ENCODE peak calls at places on chromosomes 7 and 10, in five cellular contexts. One of them, this sample, is unnamed.

GRCh38 chr7:129489491-129489890 is 12.8 kb upstream of the SMKR1 start:
- DNase-seq in cardiac fibroblast: peak; percentile 97
- DNase-seq in upper lobe of right lung: no peak
- DNase-seq in spleen: no peak
- DNase-seq in fibroblast of the aortic adventitia: peak; percentile 99
- DNase-seq in this sample: peak; percentile 80

GRCh38 chr7:132654150-132654549 is 77.9 kb upstream of the PLXNA4 start:
- DNase-seq in cardiac fibroblast: peak; percentile 17
- DNase-seq in fibroblast of the aortic adventitia: peak; percentile 12
- DNase-seq in spleen: no peak
- DNase-seq in upper lobe of right lung: no peak
- DNase-seq in this sample: peak; percentile 20

GRCh38 chr7:79245623-79246249 is 207.7 kb downstream of the MAGI2 start:
- DNase-seq in fibroblast of the aortic adventitia: no peak
- DNase-seq in spleen: no peak
- DNase-seq in cardiac fibroblast: no peak
- DNase-seq in upper lobe of right lung: no peak
- DNase-seq in this sample: no peak

GRCh38 chr10:29119374-29119773 is 169.5 kb upstream of the LYZL1 start:
- DNase-seq in spleen: no peak
- DNase-seq in fibroblast of the aortic adventitia: no peak
- DNase-seq in upper lobe of right lung: no peak
- DNase-seq in cardiac fibroblast: peak; percentile 21
- DNase-seq in this sample: no peak

GRCh38 chr7:148581685-148582084 is 8.9 kb upstream of the C7orf33 start:
- DNase-seq in spleen: no peak
- DNase-seq in upper lobe of right lung: no peak
- DNase-seq in cardiac fibroblast: no peak
- DNase-seq in fibroblast of the aortic adventitia: no peak
- DNase-seq in this sample: no peak

GRCh38 chr10:50629495-50630122 is 5.9 kb upstream of the SGMS1 start:
- DNase-seq in upper lobe of right lung: no peak
- DNase-seq in spleen: no peak
- DNase-seq in fibroblast of the aortic adventitia: no peak
- DNase-seq in cardiac fibroblast: no peak
- DNase-seq in this sample: no peak

GRCh38 chr7:24336461-24336860 is 52.5 kb downstream of the NPY start:
- DNase-seq in fibroblast of the aortic adventitia: no peak
- DNase-seq in upper lobe of right lung: no peak
- DNase-seq in cardiac fibroblast: no peak
- DNase-seq in spleen: no peak
- DNase-seq in this sample: no peak

GRCh38 chr10:61747341-61747740 is 84.6 kb downstream of the CABCOCO1 start:
- DNase-seq in upper lobe of right lung: no peak
- DNase-seq in cardiac fibroblast: no peak
- DNase-seq in spleen: no peak
- DNase-seq in fibroblast of the aortic adventitia: no peak
- DNase-seq in this sample: no peak

GRCh38 chr7:90678986-90679385 is 82.9 kb downstream of the CDK14 start:
- DNase-seq in spleen: no peak
- DNase-seq in fibroblast of the aortic adventitia: no peak
- DNase-seq in cardiac fibroblast: no peak
- DNase-seq in upper lobe of right lung: no peak
- DNase-seq in this sample: no peak

GRCh38 chr10:44786451-44786850 is 124.7 kb upstream of the TMEM72 start:
- DNase-seq in fibroblast of the aortic adventitia: peak; percentile 97
- DNase-seq in cardiac fibroblast: peak; percentile 98
- DNase-seq in spleen: no peak
- DNase-seq in upper lobe of right lung: no peak
- DNase-seq in this sample: peak; percentile 72

GRCh38 chr7:77528368-77528767 is 8.7 kb upstream of the PTPN12 start:
- DNase-seq in cardiac fibroblast: no peak
- DNase-seq in fibroblast of the aortic adventitia: no peak
- DNase-seq in spleen: no peak
- DNase-seq in upper lobe of right lung: no peak
- DNase-seq in this sample: no peak

GRCh38 chr10:100184426-100185219 is 1.2 kb downstream of the ERLIN1 start:
- DNase-seq in upper lobe of right lung: no peak
- DNase-seq in fibroblast of the aortic adventitia: peak; percentile 27
- DNase-seq in spleen: no peak
- DNase-seq in cardiac fibroblast: peak; percentile 27
- DNase-seq in this sample: peak; percentile 36

GRCh38 chr7:105488219-105488571 is 33.9 kb downstream of the PUS7 start:
- DNase-seq in spleen: no peak
- DNase-seq in upper lobe of right lung: no peak
- DNase-seq in cardiac fibroblast: no peak
- DNase-seq in fibroblast of the aortic adventitia: no peak
- DNase-seq in this sample: no peak

GRCh38 chr7:105493196-105493927 is 28.7 kb downstream of the PUS7 start:
- DNase-seq in upper lobe of right lung: no peak
- DNase-seq in spleen: no peak
- DNase-seq in cardiac fibroblast: no peak
- DNase-seq in fibroblast of the aortic adventitia: no peak
- DNase-seq in this sample: no peak

GRCh38 chr7:105489409-105489808 is 32.7 kb downstream of the PUS7 start:
- DNase-seq in cardiac fibroblast: no peak
- DNase-seq in spleen: no peak
- DNase-seq in fibroblast of the aortic adventitia: no peak
- DNase-seq in upper lobe of right lung: no peak
- DNase-seq in this sample: no peak

GRCh38 chr7:105487559-105488218 is 34.4 kb downstream of the PUS7 start:
- DNase-seq in spleen: no peak
- DNase-seq in fibroblast of the aortic adventitia: peak; percentile 88
- DNase-seq in upper lobe of right lung: no peak
- DNase-seq in cardiac fibroblast: peak; percentile 86
- DNase-seq in this sample: peak; percentile 82
- TF ChIP-seq CTCF in spleen: peak; percentile 58
- TF ChIP-seq CTCF in fibroblast of the aortic adventitia: peak; percentile 41
- TF ChIP-seq CTCF in upper lobe of right lung: peak; percentile 46
- TF ChIP-seq CTCF in cardiac fibroblast: peak; percentile 31
- TF ChIP-seq CTCF in this sample: peak; percentile 40

GRCh38 chr10:112375721-112376577 is 2.0 kb downstream of the ACSL5 start:
- DNase-seq in upper lobe of right lung: peak; percentile 81
- DNase-seq in fibroblast of the aortic adventitia: peak; percentile 55
- DNase-seq in spleen: peak; percentile 89
- DNase-seq in cardiac fibroblast: peak; percentile 71
- DNase-seq in this sample: peak; percentile 7
- H3K4me3 ChIP-seq in upper lobe of right lung: peak overlapping the region; percentile 62
- H3K4me3 ChIP-seq in fibroblast of the aortic adventitia: peak overlapping the region; percentile 43
- H3K4me3 ChIP-seq in spleen: peak overlapping the region; percentile 63
- H3K4me3 ChIP-seq in cardiac fibroblast: peak overlapping the region; percentile 5
- H3K4me3 ChIP-seq in this sample: no peak overlapping the region

DNA sequence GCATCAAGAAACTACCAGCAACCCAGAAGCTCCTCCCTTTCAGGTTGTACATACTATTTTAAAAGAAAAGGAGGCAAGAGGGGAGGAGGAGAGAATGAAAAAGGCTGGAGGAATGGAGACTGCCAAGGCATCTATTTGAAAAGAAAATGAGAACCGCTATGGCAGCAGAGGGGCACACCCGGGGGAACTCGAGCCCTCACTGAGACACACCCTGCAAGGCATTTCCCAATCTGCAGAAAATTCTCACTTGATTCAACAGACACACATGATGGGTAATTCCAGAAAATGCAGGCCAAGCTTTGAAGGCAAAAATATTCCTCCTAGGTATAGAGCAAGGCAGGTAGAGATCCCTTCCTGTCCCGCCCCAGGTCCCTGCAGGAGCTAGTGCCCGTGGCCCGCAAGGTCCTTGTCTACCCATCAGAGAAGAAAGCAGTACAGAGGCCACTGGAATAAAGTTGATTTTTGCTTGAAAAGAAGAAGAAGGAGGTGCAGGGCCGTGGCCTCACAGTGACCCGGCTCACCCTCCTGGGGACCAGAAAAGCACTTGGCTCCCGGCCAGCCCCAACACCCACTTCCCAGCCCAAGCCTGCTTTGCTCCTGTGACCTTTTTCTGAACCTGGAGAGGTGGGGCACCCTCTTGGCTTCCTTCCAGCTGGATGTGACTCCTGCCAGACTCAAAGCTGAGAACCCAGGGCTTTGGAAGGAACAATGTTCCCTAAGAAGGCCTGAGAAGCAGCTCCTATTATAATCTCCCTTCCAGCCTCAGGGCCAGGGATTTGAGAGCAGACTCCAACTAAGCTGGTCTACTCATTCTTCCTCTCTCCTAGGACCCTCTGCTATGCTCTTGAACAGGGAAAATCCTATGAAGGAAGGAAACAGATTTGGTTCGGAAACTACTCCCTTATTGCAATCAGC is 6.2 kb upstream of the PIK3CG start:
- DNase-seq in fibroblast of the aortic adventitia: peak; percentile 18
- DNase-seq in upper lobe of right lung: peak; percentile 72
- DNase-seq in cardiac fibroblast: peak; percentile 28
- DNase-seq in spleen: peak; percentile 76
- DNase-seq in this sample: no peak
- TF ChIP-seq CTCF in fibroblast of the aortic adventitia: no peak
- TF ChIP-seq CTCF in upper lobe of right lung: no peak
- TF ChIP-seq CTCF in cardiac fibroblast: no peak
- TF ChIP-seq CTCF in spleen: no peak
- TF ChIP-seq CTCF in this sample: no peak

GRCh38 chr7:1938788-1939433 is 268.8 kb downstream of the ELFN1 start:
- DNase-seq in cardiac fibroblast: no peak
- DNase-seq in spleen: peak; percentile 81
- DNase-seq in fibroblast of the aortic adventitia: no peak
- DNase-seq in upper lobe of right lung: no peak
- DNase-seq in this sample: no peak
- H3K4me3 ChIP-seq in cardiac fibroblast: no peak overlapping the region
- H3K4me3 ChIP-seq in spleen: peak overlapping the region; percentile 49
- H3K4me3 ChIP-seq in fibroblast of the aortic adventitia: no peak overlapping the region
- H3K4me3 ChIP-seq in upper lobe of right lung: peak overlapping the region; percentile 43
- H3K4me3 ChIP-seq in this sample: no peak overlapping the region

DNA sequence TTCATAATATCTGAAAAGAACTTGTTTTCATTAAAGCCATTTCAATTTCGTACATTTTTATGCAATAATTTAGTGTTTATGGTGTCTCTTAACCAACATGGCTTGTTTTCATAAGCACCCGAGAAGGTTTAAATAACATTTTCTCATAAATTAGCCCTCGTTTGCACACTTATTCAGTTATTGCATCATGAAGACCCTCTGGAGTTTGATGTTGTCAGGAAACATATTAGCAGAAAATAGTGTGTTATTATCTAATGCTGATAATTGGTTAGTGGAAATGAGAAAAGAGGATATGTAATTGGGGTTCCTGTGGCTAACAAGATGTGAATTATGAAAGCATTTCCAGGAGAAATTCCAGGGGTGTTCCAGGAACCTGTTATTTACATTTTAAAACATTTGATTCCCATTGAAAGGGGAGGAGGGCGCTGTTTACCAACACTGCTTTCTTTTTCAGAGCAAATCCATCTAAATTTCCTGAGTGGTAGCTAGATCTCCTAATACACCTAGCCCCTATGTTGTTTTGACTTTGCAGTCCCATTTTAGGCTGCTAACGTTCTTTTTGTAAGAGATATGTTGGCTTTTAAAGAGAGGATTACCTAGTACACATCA is 130.7 kb downstream of the TCF7L2 start:
- DNase-seq in upper lobe of right lung: no peak
- DNase-seq in spleen: no peak
- DNase-seq in fibroblast of the aortic adventitia: no peak
- DNase-seq in cardiac fibroblast: peak; percentile 23
- DNase-seq in this sample: no peak
- TF ChIP-seq CTCF in upper lobe of right lung: peak; percentile 10
- TF ChIP-seq CTCF in spleen: no peak
- TF ChIP-seq CTCF in fibroblast of the aortic adventitia: peak; percentile 21
- TF ChIP-seq CTCF in cardiac fibroblast: peak; percentile 2
- TF ChIP-seq CTCF in this sample: no peak

GRCh38 chr10:103184615-103185014 is 8.5 kb downstream of the NT5C2 start:
- DNase-seq in spleen: no peak
- DNase-seq in upper lobe of right lung: no peak
- DNase-seq in cardiac fibroblast: peak; percentile 29
- DNase-seq in fibroblast of the aortic adventitia: peak; percentile 40
- DNase-seq in this sample: peak; percentile 22
- H3K4me3 ChIP-seq in spleen: no peak overlapping the region
- H3K4me3 ChIP-seq in upper lobe of right lung: no peak overlapping the region
- H3K4me3 ChIP-seq in cardiac fibroblast: no peak overlapping the region
- H3K4me3 ChIP-seq in fibroblast of the aortic adventitia: no peak overlapping the region
- H3K4me3 ChIP-seq in this sample: no peak overlapping the region

GRCh38 chr7:157519246-157519645 is 182.4 kb downstream of the DNAJB6 start:
- DNase-seq in fibroblast of the aortic adventitia: no peak
- DNase-seq in upper lobe of right lung: peak; percentile 32
- DNase-seq in spleen: peak; percentile 71
- DNase-seq in cardiac fibroblast: no peak
- DNase-seq in this sample: no peak
- TF ChIP-seq CTCF in fibroblast of the aortic adventitia: no peak
- TF ChIP-seq CTCF in upper lobe of right lung: no peak
- TF ChIP-seq CTCF in spleen: no peak
- TF ChIP-seq CTCF in cardiac fibroblast: no peak
- TF ChIP-seq CTCF in this sample: no peak